ENCODE peak calls at places on chromosomes 12 and 14, in nine cellular contexts. T is H9, G is hepatocyte, J is OCI-LY7, L is H1, A is GM23338, Z is K562, X is trophoblast cell, H is PC-9. N is an unnamed sample.

GRCh38 chr12:13178568-13179158 is 17.9 kb upstream of the EMP1 start:
- DNase-seq in T (no peak), G (no peak), J (no peak), L (no peak), A (no peak), Z (no peak), X (no peak), H (no peak), N (no peak)

GRCh38 chr12:48795550-48796455 is 6.9 kb upstream of the ADCY6 start:
- DNase-seq in T (peak; percentile 91), G (peak; percentile 85), J (peak; percentile 55), L (no peak), A (peak; percentile 94), Z (peak; percentile 78), X (peak; percentile 76), H (peak; percentile 57), N (peak; percentile 84)

GRCh38 chr12:76455582-76456345 is 103.8 kb downstream of the OSBPL8 start:
- DNase-seq in T (no peak), G (peak; percentile 79), J (peak; percentile 60), L (no peak), A (peak; percentile 77), Z (peak; percentile 19), X (peak; percentile 33), H (peak; percentile 91), N (peak; percentile 60)

GRCh38 chr12:9883175-9883574 is 1.9 kb downstream of the KLRF2 start:
- DNase-seq in T (no peak), G (no peak), J (no peak), L (no peak), A (no peak), Z (no peak), X (no peak), H (no peak), N (no peak)

GRCh38 chr12:3313655-3314305 is 177.2 kb upstream of the PRMT8 start:
- DNase-seq in T (peak; percentile 73), G (no peak), J (peak; percentile 40), L (no peak), A (peak; percentile 63), Z (peak; percentile 15), X (no peak), H (peak; percentile 47), N (peak; percentile 74)

GRCh38 chr12:5003025-5003666 is 40.5 kb upstream of the KCNA5 start:
- DNase-seq in T (peak; percentile 90), G (peak; percentile 86), J (peak; percentile 63), L (peak; percentile 54), A (peak; percentile 87), Z (peak; percentile 40), X (peak; percentile 62), H (no peak), N (peak; percentile 84)

GRCh38 chr12:49331360-49332222 is 5.4 kb downstream of the C1QL4 start:
- DNase-seq in T (peak; percentile 80), G (peak; percentile 88), J (peak; percentile 28), L (no peak), A (peak; percentile 81), Z (peak; percentile 68), X (peak; percentile 68), H (no peak), N (peak; percentile 85)

GRCh38 chr14:96202441-96203094 is 2.1 kb upstream of the BDKRB2 start:
- DNase-seq in T (no peak), G (no peak), J (no peak), L (no peak), A (no peak), Z (no peak), X (peak; percentile 64), H (no peak), N (no peak)

GRCh38 chr14:32826404-32827082 is 112.1 kb upstream of the NPAS3 start:
- DNase-seq in T (peak; percentile 44), G (no peak), J (no peak), L (no peak), A (peak; percentile 61), Z (no peak), X (no peak), H (no peak), N (peak; percentile 51)

GRCh38 chr12:110073049-110073831 is 24.9 kb upstream of the C12orf76 start:
- DNase-seq in T (no peak), G (no peak), J (peak; percentile 54), L (no peak), A (peak; percentile 26), Z (no peak), X (no peak), H (no peak), N (no peak)

GRCh38 chr12:115466076-115466475 is 782.1 kb upstream of the TBX3 start:
- DNase-seq in T (no peak), G (no peak), J (no peak), L (no peak), A (no peak), Z (no peak), X (no peak), H (no peak), N (no peak)

GRCh38 chr14:90331497-90332270 is at the start of gene NRDE2:
- DNase-seq in T (peak; percentile 99), G (peak; percentile 100), J (peak; percentile 98), L (peak; percentile 92), A (peak; percentile 100), Z (peak; percentile 94), X (peak; percentile 99), H (peak; percentile 84), N (peak; percentile 100)
- H3K27ac ChIP-seq in T (no peak within 1 kb of the TSS), G (peak within 1 kb of the TSS; percentile 83), J (peak within 1 kb of the TSS; percentile 68), L (peak within 1 kb of the TSS; percentile 87), A (peak within 1 kb of the TSS; percentile 61), Z (peak within 1 kb of the TSS; percentile 67), X (peak within 1 kb of the TSS; percentile 37), H (peak within 1 kb of the TSS; percentile 70), N (no peak within 1 kb of the TSS)

GRCh38 chr14:56224691-56225681 is 106.8 kb downstream of the PELI2 start:
- DNase-seq in T (no peak), G (peak; percentile 87), J (no peak), L (no peak), A (no peak), Z (no peak), X (no peak), H (no peak), N (no peak)

GRCh38 chr14:56224179-56224578 is 106.0 kb downstream of the PELI2 start:
- DNase-seq in T (no peak), G (peak; percentile 34), J (no peak), L (no peak), A (no peak), Z (no peak), X (no peak), H (no peak), N (no peak)

GRCh38 chr14:56219666-56220413 is 101.6 kb downstream of the PELI2 start:
- DNase-seq in T (no peak), G (no peak), J (no peak), L (no peak), A (no peak), Z (peak; percentile 47), X (no peak), H (no peak), N (no peak)

GRCh38 chr14:56217380-56218045 is 99.3 kb downstream of the PELI2 start:
- DNase-seq in T (no peak), G (no peak), J (no peak), L (no peak), A (no peak), Z (peak; percentile 13), X (no peak), H (no peak), N (no peak)

DNA sequence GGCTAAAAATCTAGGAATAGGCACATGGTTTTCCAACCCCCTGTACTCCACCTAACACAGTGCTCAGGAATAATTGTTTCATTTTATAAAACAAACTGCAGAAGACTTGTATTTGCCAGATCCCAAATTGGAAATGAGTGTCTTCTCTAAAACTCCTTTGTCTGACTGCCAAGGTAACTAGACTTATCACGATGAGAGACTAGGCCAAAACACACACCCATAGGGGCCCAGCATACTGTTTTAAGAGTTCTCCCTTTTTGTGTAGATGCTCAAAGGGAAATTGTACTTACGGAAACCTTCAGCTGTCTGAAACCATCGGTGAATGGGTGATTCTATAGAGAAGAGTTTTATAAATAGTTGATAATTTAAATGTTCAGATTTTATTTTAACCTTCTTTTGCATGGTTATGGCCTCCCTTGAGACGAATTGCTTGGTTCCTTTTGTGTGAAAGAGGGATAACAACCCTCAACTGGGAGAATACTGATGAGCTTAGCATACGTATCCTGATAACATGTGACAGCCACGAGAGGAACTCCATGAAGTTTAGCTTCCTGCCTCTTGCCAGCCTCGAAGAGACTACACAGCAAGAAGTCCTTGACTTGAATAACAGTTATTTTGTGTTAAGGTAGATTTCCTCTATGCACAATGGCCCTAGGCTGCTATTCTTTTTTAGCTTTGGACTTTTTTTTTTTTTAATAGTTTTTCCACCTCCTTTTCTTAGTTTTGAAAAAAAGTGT is 103.3 kb downstream of the PELI2 start:
- DNase-seq in T (no peak), G (no peak), J (no peak), L (no peak), A (no peak), Z (no peak), X (no peak), H (no peak), N (no peak)
- H3K79me2 ChIP-seq in T (no peaks in the 10 kb centered on the region), G (no peaks in the 10 kb centered on the region), J (no peaks in the 10 kb centered on the region), L (no peaks in the 10 kb centered on the region), A (peaks cover 3% of the 10 kb centered on the region), Z (no peaks in the 10 kb centered on the region), X (no peaks in the 10 kb centered on the region), H (no peaks in the 10 kb centered on the region), N (peaks cover 5% of the 10 kb centered on the region)

DNA sequence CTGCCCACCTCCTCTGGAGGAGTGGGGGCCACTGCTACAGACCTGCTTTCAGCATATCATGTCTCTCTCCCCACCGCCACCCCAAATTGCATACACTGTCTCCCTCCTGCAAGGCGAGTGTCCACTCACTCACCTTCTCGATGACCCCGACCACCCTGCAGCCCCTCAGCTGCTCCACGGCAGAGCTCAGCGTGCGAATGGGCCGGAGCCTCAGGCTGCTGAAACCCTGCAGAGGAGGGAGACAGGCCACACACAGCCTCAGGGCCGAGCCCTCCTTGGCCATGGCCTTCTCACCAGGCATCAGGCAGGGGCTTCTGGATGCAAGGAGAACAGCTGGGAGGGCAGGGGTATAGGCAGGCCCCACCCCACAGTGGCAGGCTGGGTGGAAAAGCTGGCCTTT is 4.7 kb downstream of the RPS6KL1 start:
- DNase-seq in T (no peak), G (no peak), J (no peak), L (no peak), A (no peak), Z (no peak), X (no peak), H (no peak), N (no peak)
- H3K27ac ChIP-seq in T (no peak overlapping the region), G (no peak overlapping the region), J (no peak overlapping the region), L (no peak overlapping the region), A (no peak overlapping the region), Z (no peak overlapping the region), X (no peak overlapping the region), H (no peak overlapping the region), N (no peak overlapping the region)

GRCh38 chr14:51666070-51666469 is 14.4 kb downstream of the FRMD6 start:
- DNase-seq in T (no peak), G (no peak), J (no peak), L (no peak), A (no peak), Z (no peak), X (no peak), H (no peak), N (no peak)

GRCh38 chr14:51661504-51661903 is 9.8 kb downstream of the FRMD6 start:
- DNase-seq in T (no peak), G (no peak), J (no peak), L (no peak), A (no peak), Z (no peak), X (no peak), H (no peak), N (no peak)

GRCh38 chr14:51666831-51667230 is 15.1 kb downstream of the FRMD6 start:
- DNase-seq in T (no peak), G (no peak), J (no peak), L (no peak), A (no peak), Z (no peak), X (no peak), H (no peak), N (no peak)

GRCh38 chr14:51660720-51661119 is 9.0 kb downstream of the FRMD6 start:
- DNase-seq in T (no peak), G (no peak), J (no peak), L (no peak), A (no peak), Z (no peak), X (no peak), H (no peak), N (no peak)

GRCh38 chr14:51663783-51664326 is 12.1 kb downstream of the FRMD6 start:
- DNase-seq in T (no peak), G (no peak), J (no peak), L (no peak), A (no peak), Z (no peak), X (no peak), H (no peak), N (no peak)
- H3K79me2 ChIP-seq in T (peaks cover 3% of the 10 kb centered on the region), G (peaks cover 98% of the 10 kb centered on the region), J (no peaks in the 10 kb centered on the region), L (no peaks in the 10 kb centered on the region), A (peaks cover 71% of the 10 kb centered on the region), Z (no peaks in the 10 kb centered on the region), X (peaks cover 5% of the 10 kb centered on the region), H (peaks cover 99% of the 10 kb centered on the region), N (peaks cover 13% of the 10 kb centered on the region)